ENCODE peak calls at places on chromosomes 6 and 20, in four cellular contexts. X, J, T and U are unnamed samples.

GRCh38 chr20:41080866-41081265 is 52.2 kb downstream of the TOP1 start:
- DNase-seq in X (peak; percentile 22), J (peak; percentile 67), T (peak; percentile 65), U (no peak)

GRCh38 chr6:157755752-157756411 is 67.2 kb upstream of the SNX9 start:
- DNase-seq in X (no peak), J (no peak), T (no peak), U (no peak)

GRCh38 chr20:58018590-58018989 is 209.9 kb downstream of the ANKRD60 start:
- DNase-seq in X (no peak), J (no peak), T (no peak), U (no peak)

GRCh38 chr6:108115598-108116058 is 41.1 kb upstream of the OSTM1 start:
- DNase-seq in X (peak; percentile 11), J (peak; percentile 55), T (peak; percentile 48), U (peak; percentile 63)

GRCh38 chr6:28807682-28808280 is 116.0 kb downstream of the TRIM27 start:
- DNase-seq in X (peak; percentile 69), J (peak; percentile 88), T (peak; percentile 64), U (peak; percentile 76)

GRCh38 chr20:40291483-40291882 is 397.6 kb downstream of the MAFB start:
- DNase-seq in X (no peak), J (no peak), T (no peak), U (no peak)

GRCh38 chr6:34238507-34239239 is 2.0 kb downstream of the HMGA1 start:
- DNase-seq in X (no peak), J (peak; percentile 18), T (no peak), U (peak; percentile 39)

GRCh38 chr6:137995371-137995770 is 111.8 kb downstream of the PERP start:
- DNase-seq in X (no peak), J (no peak), T (no peak), U (no peak)

GRCh38 chr6:34132486-34133185 is 13.3 kb downstream of the GRM4 start:
- DNase-seq in X (peak; percentile 23), J (peak; percentile 42), T (peak; percentile 45), U (peak; percentile 45)

GRCh38 chr6:100415780-100416179 is 48.9 kb downstream of the SIM1 start:
- DNase-seq in X (no peak), J (no peak), T (no peak), U (no peak)
- TF ChIP-seq CTCF in X (no peak), J (no peak), T (no peak), U (no peak)

GRCh38 chr6:51934098-51934497 is 153.3 kb downstream of the PKHD1 start:
- DNase-seq in X (no peak), J (peak; percentile 0), T (no peak), U (peak; percentile 28)
- TF ChIP-seq CTCF in X (peak; percentile 24), J (no peak), T (no peak), U (peak; percentile 34)

DNA sequence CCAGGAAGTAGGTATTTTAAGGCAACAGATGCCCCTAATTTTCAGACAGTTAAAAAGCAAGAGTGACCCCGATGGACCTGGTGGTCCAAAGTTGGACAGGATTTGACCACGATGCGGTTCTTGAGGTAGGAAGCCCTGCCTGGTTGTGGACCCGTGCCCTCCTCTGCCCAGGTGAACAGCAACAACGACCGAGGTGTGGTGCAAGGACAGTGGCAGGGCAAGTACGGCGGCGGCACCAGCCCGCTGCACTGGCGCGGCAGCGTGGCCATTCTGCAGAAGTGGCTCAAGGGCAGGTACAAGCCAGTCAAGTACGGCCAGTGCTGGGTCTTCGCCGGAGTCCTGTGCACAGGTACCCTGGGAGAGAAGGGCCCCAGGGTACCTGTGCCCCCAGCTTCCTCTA is 18.7 kb downstream of the TGM6 start:
- DNase-seq in X (no peak), J (no peak), T (no peak), U (no peak)
- TF ChIP-seq CTCF in X (no peak), J (no peak), T (no peak), U (no peak)

DNA sequence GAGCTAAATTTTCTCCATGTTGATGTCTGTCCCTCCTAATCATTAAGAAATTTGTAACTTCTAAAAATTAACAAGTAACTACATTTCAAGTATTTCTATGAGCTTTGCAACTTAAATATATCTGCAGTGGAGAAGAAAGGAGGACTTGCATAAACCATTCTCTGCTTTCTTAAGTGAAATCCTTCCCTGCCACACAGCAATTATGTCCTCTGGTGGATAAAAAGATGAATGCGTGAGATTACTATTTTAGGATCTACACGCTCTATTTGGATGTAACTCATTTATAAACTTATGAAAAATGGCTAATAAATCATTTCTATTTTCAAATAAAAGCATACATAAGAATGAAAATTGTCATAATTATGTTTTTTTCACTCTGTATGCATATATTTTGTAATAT is 338.0 kb upstream of the PTCHD4 start:
- DNase-seq in X (peak; percentile 19), J (peak; percentile 41), T (peak; percentile 68), U (no peak)
- TF ChIP-seq CTCF in X (peak; percentile 28), J (peak; percentile 18), T (peak; percentile 57), U (peak; percentile 16)

DNA sequence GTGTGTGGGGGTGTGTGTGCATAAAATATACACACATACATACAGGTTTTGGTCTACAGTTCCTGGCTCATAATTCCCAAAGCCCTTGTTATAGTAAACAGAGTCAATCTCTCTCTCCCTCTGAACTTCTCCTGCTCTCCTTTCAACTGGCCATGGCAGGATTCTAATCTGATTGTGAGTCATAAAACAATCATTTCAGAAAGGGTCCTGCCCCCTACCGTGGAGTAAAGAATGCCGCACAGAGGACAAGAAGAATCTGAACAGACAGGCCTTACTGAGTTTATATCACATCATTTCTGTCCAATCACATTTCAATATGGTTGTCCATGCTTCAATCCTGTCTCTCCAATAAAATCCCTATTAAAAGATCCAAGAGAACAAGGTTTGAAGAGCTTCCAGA is 416.9 kb downstream of the FRK start:
- DNase-seq in X (peak; percentile 50), J (peak; percentile 7), T (peak; percentile 28), U (peak; percentile 32)
- TF ChIP-seq CTCF in X (peak; percentile 47), J (no peak), T (peak; percentile 12), U (no peak)

DNA sequence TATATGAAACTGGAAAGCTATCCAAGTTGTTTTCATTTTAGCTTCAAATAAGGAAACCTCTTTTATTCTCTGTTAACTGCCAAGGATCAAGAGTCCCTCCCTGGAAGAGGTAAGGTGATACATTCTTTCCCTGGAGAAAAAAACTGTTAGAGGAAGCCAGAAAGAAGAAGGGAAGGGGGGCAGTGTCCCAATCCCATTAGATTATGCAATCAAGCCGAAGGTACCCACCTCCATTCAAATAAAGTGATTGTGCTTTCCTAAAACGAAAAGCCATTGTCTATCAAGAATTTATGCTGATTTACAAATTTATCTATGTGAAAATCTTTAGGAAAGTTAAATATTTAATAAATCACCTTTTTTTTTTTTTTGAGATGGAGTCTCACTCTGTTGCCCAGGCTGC is 9.5 kb upstream of the UQCC1 start:
- DNase-seq in X (no peak), J (no peak), T (no peak), U (no peak)
- TF ChIP-seq CTCF in X (no peak), J (no peak), T (no peak), U (no peak)

DNA sequence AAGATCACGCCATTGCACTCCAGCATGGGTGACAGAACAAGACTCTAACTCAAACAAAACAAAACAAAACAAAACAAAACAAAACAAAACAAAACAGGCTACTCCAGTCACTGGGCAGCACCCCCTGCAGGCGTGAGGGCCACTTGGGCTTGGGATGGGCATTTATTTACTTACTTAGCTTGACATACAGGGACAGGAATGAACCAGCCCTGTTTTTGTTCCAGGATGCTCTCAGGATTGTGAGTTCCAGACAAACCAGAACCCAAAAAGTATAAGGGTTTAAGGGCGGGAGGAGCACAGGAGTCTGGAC is 4.0 kb upstream of the PTPN1 start:
- DNase-seq in X (no peak), J (no peak), T (no peak), U (no peak)
- TF ChIP-seq CTCF in X (no peak), J (peak; percentile 12), T (peak; percentile 21), U (no peak)

DNA sequence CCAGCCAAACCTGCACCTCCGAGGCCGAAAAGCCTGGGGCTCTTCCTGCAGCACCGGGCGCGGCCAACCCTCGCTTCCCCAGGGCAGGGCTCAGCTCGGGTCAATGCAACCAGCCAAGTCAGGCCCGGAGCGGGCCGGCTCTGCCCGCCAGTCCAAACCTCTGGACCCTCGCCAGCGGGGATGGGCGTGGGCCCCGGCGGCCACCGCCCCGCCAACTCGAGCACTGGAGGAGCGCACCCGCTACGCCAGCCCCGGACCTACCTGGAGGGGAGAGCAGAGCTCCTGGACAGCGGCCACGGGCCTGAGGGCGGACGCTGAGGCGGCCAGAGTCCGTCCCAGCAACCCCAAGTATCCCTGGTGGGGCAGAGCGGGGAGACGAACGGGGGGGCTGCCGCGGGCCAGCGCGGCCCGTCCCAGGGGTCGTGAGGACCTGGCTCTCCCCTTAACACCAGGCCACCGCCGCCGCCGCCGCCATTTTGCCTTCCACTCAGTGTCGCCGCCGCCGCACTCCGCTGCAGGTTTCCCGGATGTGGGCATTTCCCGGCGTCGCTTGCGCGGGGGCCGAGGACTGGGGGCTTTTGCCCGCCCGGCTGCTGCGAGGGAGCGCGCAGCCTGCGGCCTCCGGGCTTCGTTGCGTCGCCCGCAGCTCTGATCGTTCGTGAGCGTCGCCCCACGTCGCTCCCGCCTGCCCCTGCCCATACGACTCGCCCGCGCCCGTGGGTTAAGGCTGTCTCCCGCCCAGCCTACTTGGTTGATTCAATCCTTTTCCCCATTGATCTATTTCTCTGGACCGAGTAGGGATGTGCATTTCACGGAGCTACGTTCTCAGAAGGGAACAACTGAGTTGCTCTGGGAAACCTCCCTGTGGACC is at the start of gene LATS1:
- DNase-seq in X (peak; percentile 76), J (peak; percentile 87), T (peak; percentile 74), U (peak; percentile 93)
- TF ChIP-seq CTCF in X (no peak), J (no peak), T (no peak), U (no peak)